ENCODE peak calls at places on chromosomes 11 and 22, in ten cellular contexts. One of them, this sample, is unnamed.

GRCh38 chr11:99505319-99505718 is 484.6 kb downstream of the CNTN5 start:
- DNase-seq in NCI-H1417 treated with DMSO at 0.1 percent for 48 hours: no peak
- DNase-seq in hepatocyte: no peak
- DNase-seq in RPMI7951: peak
- DNase-seq in activated CD4-positive, CD25-positive, alpha-beta regulatory T cell treated with anti-CD3 and anti-CD28 coated beads, Interleukin-2, amount 50 U/mL, for 72 hours: no peak
- DNase-seq in ACHN: no peak
- DNase-seq in NCI-H2081: no peak
- DNase-seq in GM20000: no peak
- DNase-seq in heart left ventricle: no peak
- DNase-seq in dermis microvascular lymphatic vessel endothelial cell: no peak
- DNase-seq in this sample: no peak

GRCh38 chr22:24445481-24446290 is 18.3 kb downstream of the ADORA2A start:
- DNase-seq in heart left ventricle: no peak
- DNase-seq in ACHN: no peak
- DNase-seq in NCI-H1417 treated with DMSO at 0.1 percent for 48 hours: no peak
- DNase-seq in hepatocyte: no peak
- DNase-seq in NCI-H2081: no peak
- DNase-seq in activated CD4-positive, CD25-positive, alpha-beta regulatory T cell treated with anti-CD3 and anti-CD28 coated beads, Interleukin-2, amount 50 U/mL, for 72 hours: no peak
- DNase-seq in dermis microvascular lymphatic vessel endothelial cell: no peak
- DNase-seq in RPMI7951: no peak
- DNase-seq in GM20000: no peak
- DNase-seq in this sample: no peak

GRCh38 chr22:38262051-38262795 is 10.6 kb downstream of the TMEM184B start:
- DNase-seq in GM20000: peak
- DNase-seq in ACHN: peak
- DNase-seq in dermis microvascular lymphatic vessel endothelial cell: no peak
- DNase-seq in NCI-H2081: no peak
- DNase-seq in hepatocyte: no peak
- DNase-seq in RPMI7951: no peak
- DNase-seq in NCI-H1417 treated with DMSO at 0.1 percent for 48 hours: no peak
- DNase-seq in heart left ventricle: peak
- DNase-seq in activated CD4-positive, CD25-positive, alpha-beta regulatory T cell treated with anti-CD3 and anti-CD28 coated beads, Interleukin-2, amount 50 U/mL, for 72 hours: peak
- DNase-seq in this sample: no peak

GRCh38 chr11:125381499-125381898 is 114.6 kb downstream of the FEZ1 start:
- DNase-seq in ACHN: no peak
- DNase-seq in NCI-H2081: no peak
- DNase-seq in heart left ventricle: no peak
- DNase-seq in activated CD4-positive, CD25-positive, alpha-beta regulatory T cell treated with anti-CD3 and anti-CD28 coated beads, Interleukin-2, amount 50 U/mL, for 72 hours: no peak
- DNase-seq in NCI-H1417 treated with DMSO at 0.1 percent for 48 hours: no peak
- DNase-seq in dermis microvascular lymphatic vessel endothelial cell: no peak
- DNase-seq in hepatocyte: no peak
- DNase-seq in GM20000: no peak
- DNase-seq in RPMI7951: no peak
- DNase-seq in this sample: no peak

GRCh38 chr11:9015677-9016076 is 11.9 kb upstream of the NRIP3 start:
- DNase-seq in RPMI7951: peak
- DNase-seq in hepatocyte: peak
- DNase-seq in NCI-H1417 treated with DMSO at 0.1 percent for 48 hours: no peak
- DNase-seq in GM20000: peak
- DNase-seq in activated CD4-positive, CD25-positive, alpha-beta regulatory T cell treated with anti-CD3 and anti-CD28 coated beads, Interleukin-2, amount 50 U/mL, for 72 hours: peak
- DNase-seq in dermis microvascular lymphatic vessel endothelial cell: peak
- DNase-seq in ACHN: peak
- DNase-seq in heart left ventricle: peak
- DNase-seq in NCI-H2081: peak
- DNase-seq in this sample: peak

GRCh38 chr11:11076879-11077278 is 219.0 kb upstream of the ZBED5 start:
- DNase-seq in NCI-H1417 treated with DMSO at 0.1 percent for 48 hours: no peak
- DNase-seq in heart left ventricle: no peak
- DNase-seq in dermis microvascular lymphatic vessel endothelial cell: no peak
- DNase-seq in RPMI7951: no peak
- DNase-seq in hepatocyte: no peak
- DNase-seq in NCI-H2081: no peak
- DNase-seq in GM20000: no peak
- DNase-seq in activated CD4-positive, CD25-positive, alpha-beta regulatory T cell treated with anti-CD3 and anti-CD28 coated beads, Interleukin-2, amount 50 U/mL, for 72 hours: no peak
- DNase-seq in ACHN: no peak
- DNase-seq in this sample: no peak

GRCh38 chr11:44559207-44559943 is 6.1 kb upstream of the CD82 start:
- DNase-seq in RPMI7951: no peak
- DNase-seq in GM20000: peak
- DNase-seq in hepatocyte: no peak
- DNase-seq in NCI-H2081: no peak
- DNase-seq in heart left ventricle: no peak
- DNase-seq in activated CD4-positive, CD25-positive, alpha-beta regulatory T cell treated with anti-CD3 and anti-CD28 coated beads, Interleukin-2, amount 50 U/mL, for 72 hours: no peak
- DNase-seq in dermis microvascular lymphatic vessel endothelial cell: no peak
- DNase-seq in NCI-H1417 treated with DMSO at 0.1 percent for 48 hours: no peak
- DNase-seq in ACHN: no peak
- DNase-seq in this sample: no peak

GRCh38 chr11:94586546-94586945 is 19.4 kb downstream of the PIWIL4 start:
- DNase-seq in NCI-H2081: no peak
- DNase-seq in ACHN: no peak
- DNase-seq in heart left ventricle: no peak
- DNase-seq in dermis microvascular lymphatic vessel endothelial cell: no peak
- DNase-seq in GM20000: no peak
- DNase-seq in hepatocyte: no peak
- DNase-seq in NCI-H1417 treated with DMSO at 0.1 percent for 48 hours: no peak
- DNase-seq in activated CD4-positive, CD25-positive, alpha-beta regulatory T cell treated with anti-CD3 and anti-CD28 coated beads, Interleukin-2, amount 50 U/mL, for 72 hours: no peak
- DNase-seq in RPMI7951: no peak
- DNase-seq in this sample: no peak

GRCh38 chr11:71948314-71949027 is 19.6 kb downstream of the RNF121 start:
- DNase-seq in dermis microvascular lymphatic vessel endothelial cell: peak
- DNase-seq in hepatocyte: peak
- DNase-seq in RPMI7951: no peak
- DNase-seq in activated CD4-positive, CD25-positive, alpha-beta regulatory T cell treated with anti-CD3 and anti-CD28 coated beads, Interleukin-2, amount 50 U/mL, for 72 hours: no peak
- DNase-seq in heart left ventricle: no peak
- DNase-seq in NCI-H2081: no peak
- DNase-seq in NCI-H1417 treated with DMSO at 0.1 percent for 48 hours: no peak
- DNase-seq in GM20000: no peak
- DNase-seq in ACHN: no peak
- DNase-seq in this sample: no peak

GRCh38 chr11:67382481-67383136 is 9.2 kb upstream of the RAD9A start:
- DNase-seq in RPMI7951: peak
- DNase-seq in GM20000: peak
- DNase-seq in dermis microvascular lymphatic vessel endothelial cell: peak
- DNase-seq in ACHN: peak
- DNase-seq in NCI-H1417 treated with DMSO at 0.1 percent for 48 hours: no peak
- DNase-seq in NCI-H2081: peak
- DNase-seq in heart left ventricle: peak
- DNase-seq in hepatocyte: peak
- DNase-seq in activated CD4-positive, CD25-positive, alpha-beta regulatory T cell treated with anti-CD3 and anti-CD28 coated beads, Interleukin-2, amount 50 U/mL, for 72 hours: peak
- DNase-seq in this sample: peak

GRCh38 chr22:20354238-20354975 is 34.5 kb upstream of the DGCR6L start:
- DNase-seq in RPMI7951: no peak
- DNase-seq in NCI-H1417 treated with DMSO at 0.1 percent for 48 hours: no peak
- DNase-seq in GM20000: no peak
- DNase-seq in dermis microvascular lymphatic vessel endothelial cell: no peak
- DNase-seq in NCI-H2081: no peak
- DNase-seq in activated CD4-positive, CD25-positive, alpha-beta regulatory T cell treated with anti-CD3 and anti-CD28 coated beads, Interleukin-2, amount 50 U/mL, for 72 hours: no peak
- DNase-seq in hepatocyte: no peak
- DNase-seq in heart left ventricle: no peak
- DNase-seq in ACHN: no peak
- DNase-seq in this sample: no peak

This sample was measured in NCI-H446.